ENCODE peak calls at places on chromosomes 11 and 22, in four cellular contexts. One of them, this sample, is unnamed.

GRCh38 chr11:126405906-126406305 is 50.4 kb downstream of the ST3GAL4 start:
- DNase-seq in HCT116: peak
- DNase-seq in PC-3: peak
- DNase-seq in fibroblast of lung: no peak
- DNase-seq in this sample: no peak

GRCh38 chr11:20315800-20316199 is 47.7 kb upstream of the HTATIP2 start:
- DNase-seq in fibroblast of lung: no peak
- DNase-seq in PC-3: no peak
- DNase-seq in HCT116: no peak
- DNase-seq in this sample: no peak

GRCh38 chr11:6321961-6322362 is 1.7 kb upstream of the CAVIN3 start:
- DNase-seq in fibroblast of lung: peak
- DNase-seq in HCT116: peak
- DNase-seq in PC-3: peak
- DNase-seq in this sample: peak

GRCh38 chr22:32764330-32765116 is 37.0 kb upstream of the TIMP3 start:
- DNase-seq in PC-3: no peak
- DNase-seq in fibroblast of lung: peak
- DNase-seq in HCT116: no peak
- DNase-seq in this sample: peak

GRCh38 chr22:42799462-42800405 is 57.3 kb downstream of the ARFGAP3 start:
- DNase-seq in PC-3: no peak
- DNase-seq in HCT116: no peak
- DNase-seq in fibroblast of lung: no peak
- DNase-seq in this sample: no peak

GRCh38 chr22:37335819-37336199 is 53.5 kb downstream of the CYTH4 start:
- DNase-seq in PC-3: no peak
- DNase-seq in fibroblast of lung: no peak
- DNase-seq in HCT116: no peak
- DNase-seq in this sample: no peak

GRCh38 chr11:82903843-82904586 is 2.5 kb downstream of the DDIAS start:
- DNase-seq in fibroblast of lung: no peak
- DNase-seq in PC-3: no peak
- DNase-seq in HCT116: no peak
- DNase-seq in this sample: no peak

GRCh38 chr22:50531546-50532352 is 1.9 kb upstream of the TYMP start:
- DNase-seq in PC-3: peak
- DNase-seq in fibroblast of lung: peak
- DNase-seq in HCT116: no peak
- DNase-seq in this sample: peak

GRCh38 chr22:22706253-22706940 is 62.0 kb downstream of the GGTLC2 start:
- DNase-seq in HCT116: no peak
- DNase-seq in fibroblast of lung: no peak
- DNase-seq in PC-3: no peak
- DNase-seq in this sample: no peak

GRCh38 chr22:48070760-48071159 is 1308.3 kb downstream of the TBC1D22A start:
- DNase-seq in fibroblast of lung: no peak
- DNase-seq in PC-3: no peak
- DNase-seq in HCT116: no peak
- DNase-seq in this sample: no peak

GRCh38 chr11:22730319-22730718 is 63.9 kb downstream of the GAS2 start:
- DNase-seq in fibroblast of lung: no peak
- DNase-seq in PC-3: peak
- DNase-seq in HCT116: no peak
- DNase-seq in this sample: no peak

GRCh38 chr11:83072689-83073242 is 1.1 kb upstream of the RAB30 start:
- DNase-seq in fibroblast of lung: no peak
- DNase-seq in HCT116: no peak
- DNase-seq in PC-3: no peak
- DNase-seq in this sample: no peak

GRCh38 chr11:48093795-48094642 is 113.7 kb downstream of the PTPRJ start:
- DNase-seq in fibroblast of lung: peak
- DNase-seq in PC-3: peak
- DNase-seq in HCT116: no peak
- DNase-seq in this sample: peak

GRCh38 chr22:36405671-36406070 is 17.9 kb upstream of the MYH9 start:
- DNase-seq in fibroblast of lung: no peak
- DNase-seq in PC-3: peak
- DNase-seq in HCT116: no peak
- DNase-seq in this sample: no peak

GRCh38 chr11:33719587-33719986 is 16.6 kb downstream of the CD59 start:
- DNase-seq in PC-3: peak
- DNase-seq in fibroblast of lung: no peak
- DNase-seq in HCT116: no peak
- DNase-seq in this sample: no peak

GRCh38 chr11:79466411-79466810 is 25.6 kb upstream of the TENM4 start:
- DNase-seq in PC-3: peak
- DNase-seq in HCT116: no peak
- DNase-seq in fibroblast of lung: peak
- DNase-seq in this sample: peak

GRCh38 chr11:501683-502287 is 5.3 kb downstream of the RNH1 start:
- DNase-seq in PC-3: no peak
- DNase-seq in fibroblast of lung: no peak
- DNase-seq in HCT116: no peak
- DNase-seq in this sample: no peak

GRCh38 chr22:20868225-20868944 is 9.6 kb downstream of the SNAP29 start:
- DNase-seq in PC-3: no peak
- DNase-seq in HCT116: no peak
- DNase-seq in fibroblast of lung: no peak
- DNase-seq in this sample: no peak

GRCh38 chr11:34975482-34975881 is 59.1 kb downstream of the PDHX start:
- DNase-seq in fibroblast of lung: peak
- DNase-seq in PC-3: no peak
- DNase-seq in HCT116: no peak
- DNase-seq in this sample: no peak

GRCh38 chr22:50148166-50148500 is 22.4 kb upstream of the PANX2 start:
- DNase-seq in PC-3: no peak
- DNase-seq in HCT116: no peak
- DNase-seq in fibroblast of lung: no peak
- DNase-seq in this sample: no peak

GRCh38 chr11:27209562-27210005 is 153.4 kb downstream of the CCDC34 start:
- DNase-seq in PC-3: peak
- DNase-seq in HCT116: peak
- DNase-seq in fibroblast of lung: peak
- DNase-seq in this sample: peak

GRCh38 chr11:27208846-27209245 is 154.2 kb downstream of the CCDC34 start:
- DNase-seq in PC-3: no peak
- DNase-seq in HCT116: no peak
- DNase-seq in fibroblast of lung: no peak
- DNase-seq in this sample: no peak

GRCh38 chr11:27212248-27212780 is 150.7 kb downstream of the CCDC34 start:
- DNase-seq in HCT116: no peak
- DNase-seq in PC-3: no peak
- DNase-seq in fibroblast of lung: no peak
- DNase-seq in this sample: no peak

GRCh38 chr11:27211370-27212127 is 151.5 kb downstream of the CCDC34 start:
- DNase-seq in HCT116: peak
- DNase-seq in PC-3: peak
- DNase-seq in fibroblast of lung: no peak
- DNase-seq in this sample: no peak

GRCh38 chr11:27210509-27210908 is 152.5 kb downstream of the CCDC34 start:
- DNase-seq in PC-3: no peak
- DNase-seq in fibroblast of lung: no peak
- DNase-seq in HCT116: no peak
- DNase-seq in this sample: no peak
- TF ChIP-seq EZH2 in PC-3: no peak
- TF ChIP-seq EZH2 in fibroblast of lung: no peak
- TF ChIP-seq EZH2 in HCT116: no peak
- TF ChIP-seq EZH2 in this sample: no peak

DNA sequence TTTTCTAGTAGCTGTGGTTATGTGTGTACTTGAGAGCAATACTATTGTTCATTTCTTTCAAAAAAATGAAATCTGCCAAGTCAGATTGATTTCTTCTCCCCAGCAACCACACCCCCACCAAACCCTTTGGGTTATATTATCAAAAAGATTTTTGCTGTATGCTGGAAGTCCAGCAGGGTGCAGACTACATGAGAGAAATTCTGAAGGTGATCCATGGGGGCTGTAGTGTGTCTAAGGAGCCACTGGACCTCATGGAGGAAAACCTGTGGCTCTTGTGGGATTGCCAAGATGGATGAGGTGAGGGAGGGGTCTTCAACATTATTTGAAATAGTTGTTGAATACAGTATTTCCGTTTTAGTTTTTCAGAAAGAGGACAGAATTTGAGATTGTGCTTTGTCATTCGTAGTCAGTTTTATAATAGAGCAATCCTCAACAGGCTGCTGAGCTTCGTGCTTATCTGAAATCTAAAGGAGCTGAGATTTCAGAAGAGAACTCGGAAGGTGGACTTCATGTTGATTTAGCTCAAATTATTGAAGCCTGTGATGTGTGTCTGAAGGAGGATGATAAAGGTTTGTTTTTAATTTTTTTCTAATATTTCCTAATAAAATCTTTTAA is 3.1 kb downstream of the EIF3M start:
- DNase-seq in PC-3: peak
- DNase-seq in HCT116: peak
- DNase-seq in fibroblast of lung: peak
- DNase-seq in this sample: no peak
- H3K4me3 ChIP-seq in PC-3: peak
- H3K4me3 ChIP-seq in HCT116: no peak
- H3K4me3 ChIP-seq in fibroblast of lung: no peak
- H3K4me3 ChIP-seq in this sample: no peak

DNA sequence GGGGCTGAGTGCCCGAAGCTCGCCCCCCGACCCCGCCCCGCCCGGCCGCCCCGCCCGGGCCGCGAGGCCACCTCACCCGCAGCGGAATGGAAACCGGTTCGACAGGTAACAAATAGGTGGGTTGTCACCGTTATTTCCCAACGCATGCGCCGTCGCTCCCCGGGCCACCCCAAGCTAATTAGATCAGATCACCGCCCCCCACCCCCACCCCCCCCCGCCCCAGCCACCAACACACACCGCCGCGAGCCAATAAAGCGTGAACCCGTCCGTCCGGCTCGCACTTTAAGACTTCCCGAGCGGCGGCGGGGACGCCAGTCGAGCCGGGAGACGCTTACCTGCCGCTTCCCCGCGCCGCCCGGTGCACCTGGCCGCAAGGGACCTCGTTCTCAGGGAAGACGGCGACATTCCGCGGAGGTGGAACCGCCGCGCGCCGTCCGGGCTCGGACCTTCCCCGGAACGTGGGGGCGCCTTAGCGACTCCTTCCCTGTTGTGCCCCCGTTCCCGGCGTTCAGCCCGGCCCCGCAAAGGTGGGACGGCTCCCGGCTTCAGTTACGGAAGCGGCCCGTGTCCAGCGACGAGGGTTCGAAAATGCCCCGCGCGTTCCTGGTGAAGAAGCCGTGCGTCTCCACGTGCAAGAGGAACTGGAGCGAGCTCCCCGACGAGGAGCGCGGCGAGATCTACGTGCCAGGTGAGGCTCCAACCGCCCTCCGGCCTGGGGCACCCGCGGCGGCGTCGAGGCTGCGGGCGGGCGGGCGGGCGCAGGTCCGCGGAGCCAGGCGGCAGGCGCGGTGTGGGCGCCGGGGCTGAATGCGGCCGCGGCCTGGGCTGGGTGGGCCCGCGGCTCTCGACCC is at the start of gene OVOL1:
- DNase-seq in fibroblast of lung: no peak
- DNase-seq in PC-3: peak
- DNase-seq in HCT116: peak
- DNase-seq in this sample: no peak
- TF ChIP-seq EZH2 in fibroblast of lung: peak
- TF ChIP-seq EZH2 in PC-3: no peak
- TF ChIP-seq EZH2 in HCT116: no peak
- TF ChIP-seq EZH2 in this sample: peak

GRCh38 chr11:43992834-43993637 is 50.6 kb downstream of the C11orf96 start:
- DNase-seq in PC-3: no peak
- DNase-seq in fibroblast of lung: peak
- DNase-seq in HCT116: no peak
- DNase-seq in this sample: no peak
- H3K4me3 ChIP-seq in PC-3: no peak
- H3K4me3 ChIP-seq in fibroblast of lung: no peak
- H3K4me3 ChIP-seq in HCT116: no peak
- H3K4me3 ChIP-seq in this sample: no peak

GRCh38 chr22:45268958-45269844 is 15.5 kb upstream of the UPK3A start:
- DNase-seq in fibroblast of lung: peak
- DNase-seq in HCT116: no peak
- DNase-seq in PC-3: peak
- DNase-seq in this sample: no peak
- TF ChIP-seq EZH2 in fibroblast of lung: no peak
- TF ChIP-seq EZH2 in HCT116: no peak
- TF ChIP-seq EZH2 in PC-3: no peak
- TF ChIP-seq EZH2 in this sample: no peak

DNA sequence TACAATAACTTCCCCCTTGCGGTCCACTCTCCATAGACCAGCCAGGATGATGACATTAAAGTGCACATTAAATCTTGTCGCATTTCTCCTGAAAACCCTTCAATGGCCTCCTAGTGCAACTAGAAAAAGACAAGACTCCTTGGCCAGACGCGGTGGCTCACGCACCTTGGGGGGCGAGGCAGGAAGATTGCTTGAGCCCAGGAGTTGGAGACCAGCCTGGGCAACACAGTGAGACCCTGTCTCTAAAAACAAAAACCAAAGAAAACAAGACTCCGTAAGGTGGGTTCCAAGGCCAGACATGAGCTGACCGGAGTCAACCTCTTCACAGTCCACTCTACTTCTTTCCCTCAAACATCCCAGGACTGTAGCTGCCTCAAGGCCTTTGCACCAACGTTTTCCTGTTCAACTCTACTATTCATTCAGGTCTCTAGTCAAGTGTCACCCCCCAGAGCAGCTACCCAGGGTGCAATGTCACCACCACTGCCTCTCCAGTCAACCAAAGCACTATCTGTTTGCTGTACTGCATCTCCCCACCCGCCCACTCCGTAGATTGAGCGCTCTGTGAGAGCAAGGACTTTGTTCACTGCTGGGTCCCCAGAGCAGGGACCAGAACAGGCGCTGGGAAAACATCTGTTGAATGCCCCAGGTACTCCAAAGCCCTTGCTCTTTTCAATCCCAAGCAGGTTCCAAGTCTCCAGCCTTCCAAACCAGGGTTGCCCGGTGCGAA is 739 bp downstream of the ZMAT5 start:
- DNase-seq in PC-3: no peak
- DNase-seq in HCT116: no peak
- DNase-seq in fibroblast of lung: no peak
- DNase-seq in this sample: no peak
- H3K4me3 ChIP-seq in PC-3: peak
- H3K4me3 ChIP-seq in HCT116: peak
- H3K4me3 ChIP-seq in fibroblast of lung: peak
- H3K4me3 ChIP-seq in this sample: peak

GRCh38 chr11:103091810-103092524 is at the start of gene DCUN1D5:
- DNase-seq in HCT116: peak
- DNase-seq in fibroblast of lung: peak
- DNase-seq in PC-3: peak
- DNase-seq in this sample: peak
- TF ChIP-seq EZH2 in HCT116: no peak
- TF ChIP-seq EZH2 in fibroblast of lung: no peak
- TF ChIP-seq EZH2 in PC-3: no peak
- TF ChIP-seq EZH2 in this sample: no peak